ENCODE peak calls at places on chromosomes 11 and 22, in nine cellular contexts. R is germinal center, Y is SK-MEL-5, G is M059J, J is GM06990, E is ELF-1, L is ovary, U is pulmonary artery endothelial cell, V is dermis blood vessel endothelial cell. N is an unnamed sample.

GRCh38 chr11:47248664-47249377 is at the start of gene ACP2:
- DNase-seq in R (peak), Y (peak), G (peak), J (peak), E (peak), L (peak), U (no peak), V (peak), N (peak)

GRCh38 chr22:49749885-49750510 is 77.7 kb downstream of the BRD1 start:
- DNase-seq in R (no peak), Y (no peak), G (no peak), J (no peak), E (no peak), L (peak), U (no peak), V (no peak), N (no peak)

GRCh38 chr11:69013009-69013951 is at the start of gene MRGPRF:
- DNase-seq in R (no peak), Y (peak), G (peak), J (no peak), E (peak), L (peak), U (no peak), V (peak), N (peak)

GRCh38 chr22:28141614-28142013 is 222.6 kb upstream of the PITPNB start:
- DNase-seq in R (no peak), Y (peak), G (peak), J (no peak), E (no peak), L (no peak), U (no peak), V (no peak), N (no peak)

GRCh38 chr22:42581762-42582716 is 28.3 kb downstream of the SERHL2 start:
- DNase-seq in R (peak), Y (peak), G (peak), J (peak), E (peak), L (peak), U (peak), V (peak), N (peak)

GRCh38 chr11:14414470-14415461 is 55.8 kb upstream of the RRAS2 start:
- DNase-seq in R (no peak), Y (no peak), G (peak), J (peak), E (no peak), L (no peak), U (no peak), V (no peak), N (peak)

GRCh38 chr22:21568207-21569075 is 927 bp downstream of the UBE2L3 start:
- DNase-seq in R (no peak), Y (no peak), G (peak), J (no peak), E (peak), L (no peak), U (no peak), V (peak), N (peak)

GRCh38 chr11:55572548-55572947 is 620 bp downstream of the OR4C16 start:
- DNase-seq in R (no peak), Y (no peak), G (no peak), J (no peak), E (no peak), L (no peak), U (no peak), V (no peak), N (no peak)

GRCh38 chr11:119363874-119364590 is 17.5 kb downstream of the USP2 start:
- DNase-seq in R (peak), Y (peak), G (no peak), J (peak), E (peak), L (peak), U (no peak), V (peak), N (peak)

GRCh38 chr11:62680825-62681240 is 2.0 kb upstream of the UBXN1 start:
- DNase-seq in R (peak), Y (peak), G (peak), J (no peak), E (peak), L (peak), U (peak), V (peak), N (peak)

GRCh38 chr11:117815262-117815803 is 9.2 kb downstream of the FXYD2 start:
- DNase-seq in R (peak), Y (no peak), G (no peak), J (peak), E (peak), L (no peak), U (no peak), V (no peak), N (no peak)

GRCh38 chr22:24427500-24428164 is at the start of gene ADORA2A:
- DNase-seq in R (peak), Y (no peak), G (no peak), J (peak), E (no peak), L (no peak), U (no peak), V (no peak), N (no peak)

GRCh38 chr11:316031-316701 is 2.3 kb downstream of the IFITM1 start:
- DNase-seq in R (no peak), Y (no peak), G (no peak), J (peak), E (peak), L (peak), U (no peak), V (no peak), N (no peak)

GRCh38 chr22:36180038-36180880 is 19.7 kb upstream of the APOL3 start:
- DNase-seq in R (peak), Y (peak), G (peak), J (no peak), E (peak), L (peak), U (peak), V (peak), N (peak)

GRCh38 chr11:117799634-117800033 is 2.6 kb upstream of the DSCAML1 start:
- DNase-seq in R (no peak), Y (no peak), G (no peak), J (no peak), E (no peak), L (no peak), U (no peak), V (no peak), N (no peak)

GRCh38 chr22:37121887-37122591 is 12.5 kb upstream of the TMPRSS6 start:
- DNase-seq in R (peak), Y (no peak), G (peak), J (peak), E (peak), L (no peak), U (peak), V (peak), N (peak)

GRCh38 chr22:38177926-38178604 is 3.6 kb downstream of the PLA2G6 start:
- DNase-seq in R (no peak), Y (peak), G (peak), J (no peak), E (peak), L (peak), U (peak), V (peak), N (peak)

GRCh38 chr11:12469451-12469850 is 92.1 kb downstream of the PARVA start:
- DNase-seq in R (no peak), Y (no peak), G (no peak), J (no peak), E (no peak), L (peak), U (no peak), V (peak), N (no peak)

GRCh38 chr11:105609341-105609781 is 512 bp upstream of the GRIA4 start:
- DNase-seq in R (no peak), Y (peak), G (peak), J (no peak), E (peak), L (no peak), U (no peak), V (peak), N (peak)

GRCh38 chr22:36208934-36209333 is 7.3 kb upstream of the APOL4 start:
- DNase-seq in R (no peak), Y (no peak), G (no peak), J (no peak), E (no peak), L (no peak), U (no peak), V (no peak), N (no peak)

GRCh38 chr22:29309332-29310064 is 3.0 kb downstream of the GAS2L1 start:
- DNase-seq in R (no peak), Y (no peak), G (peak), J (no peak), E (no peak), L (no peak), U (no peak), V (peak), N (no peak)

GRCh38 chr22:32558681-32559355 is 84.2 kb downstream of the FBXO7 start:
- DNase-seq in R (no peak), Y (no peak), G (peak), J (no peak), E (no peak), L (no peak), U (no peak), V (no peak), N (no peak)

GRCh38 chr11:69009441-69010211 is 3.4 kb downstream of the MRGPRF start:
- DNase-seq in R (no peak), Y (no peak), G (no peak), J (no peak), E (no peak), L (peak), U (no peak), V (no peak), N (no peak)

GRCh38 chr11:129368889-129369672 is 6.6 kb upstream of the BARX2 start:
- DNase-seq in R (no peak), Y (no peak), G (no peak), J (no peak), E (peak), L (no peak), U (no peak), V (no peak), N (peak)

GRCh38 chr11:96219981-96220623 is 122.9 kb downstream of the MAML2 start:
- DNase-seq in R (no peak), Y (peak), G (peak), J (no peak), E (no peak), L (no peak), U (no peak), V (peak), N (no peak)

GRCh38 chr11:48043111-48043997 is 63.0 kb downstream of the PTPRJ start:
- DNase-seq in R (peak), Y (no peak), G (no peak), J (peak), E (no peak), L (no peak), U (no peak), V (no peak), N (no peak)

GRCh38 chr11:4453118-4453517 is 4.0 kb downstream of the OR52K2 start:
- DNase-seq in R (no peak), Y (peak), G (no peak), J (no peak), E (no peak), L (no peak), U (no peak), V (no peak), N (no peak)

GRCh38 chr11:79227732-79228416 is 213.0 kb downstream of the TENM4 start:
- DNase-seq in R (no peak), Y (no peak), G (no peak), J (no peak), E (peak), L (no peak), U (no peak), V (no peak), N (peak)

GRCh38 chr22:49763696-49764095 is 64.0 kb downstream of the BRD1 start:
- DNase-seq in R (no peak), Y (no peak), G (no peak), J (no peak), E (no peak), L (peak), U (no peak), V (no peak), N (no peak)

GRCh38 chr22:23125512-23126103 is 16.2 kb downstream of the RSPH14 start:
- DNase-seq in R (no peak), Y (no peak), G (no peak), J (no peak), E (no peak), L (peak), U (no peak), V (no peak), N (no peak)

GRCh38 chr11:15903246-15903645 is 453.1 kb downstream of the SOX6 start:
- DNase-seq in R (no peak), Y (no peak), G (peak), J (no peak), E (peak), L (no peak), U (no peak), V (no peak), N (peak)

GRCh38 chr11:110121204-110121603 is 28.0 kb downstream of the ZC3H12C start:
- DNase-seq in R (no peak), Y (no peak), G (peak), J (no peak), E (no peak), L (no peak), U (no peak), V (peak), N (no peak)

GRCh38 chr22:27989758-27990450 is 70.8 kb upstream of the PITPNB start:
- DNase-seq in R (no peak), Y (no peak), G (no peak), J (no peak), E (no peak), L (no peak), U (no peak), V (no peak), N (no peak)

GRCh38 chr11:31825453-31826391 is 14.6 kb upstream of the PAX6 start:
- DNase-seq in R (no peak), Y (no peak), G (no peak), J (no peak), E (peak), L (no peak), U (no peak), V (no peak), N (peak)

GRCh38 chr11:46356911-46357482 is 9.7 kb downstream of the DGKZ start:
- DNase-seq in R (no peak), Y (no peak), G (no peak), J (no peak), E (no peak), L (no peak), U (no peak), V (no peak), N (peak)

GRCh38 chr22:28074526-28074925 is 155.5 kb upstream of the PITPNB start:
- DNase-seq in R (no peak), Y (no peak), G (no peak), J (no peak), E (peak), L (no peak), U (no peak), V (no peak), N (no peak)

GRCh38 chr11:44564198-44564597 is 1.3 kb upstream of the CD82 start:
- DNase-seq in R (no peak), Y (no peak), G (no peak), J (no peak), E (no peak), L (peak), U (no peak), V (peak), N (no peak)

GRCh38 chr22:37762389-37762836 is 45.3 kb upstream of the GCAT start:
- DNase-seq in R (no peak), Y (no peak), G (no peak), J (no peak), E (no peak), L (no peak), U (no peak), V (no peak), N (no peak)

GRCh38 chr11:73414977-73415492 is 38.8 kb downstream of the RELT start:
- DNase-seq in R (no peak), Y (peak), G (peak), J (no peak), E (no peak), L (no peak), U (no peak), V (no peak), N (no peak)

N was measured in mesendoderm.